ENCODE peak calls at places on chromosomes 4 and X, in seven cellular contexts. E, T, K, V, L, B and Q are unnamed samples.

GRCh38 chr4:103498161-103499070 is 221.4 kb downstream of the TACR3 start:
- DNase-seq in E (no peak), T (no peak), K (no peak), V (no peak), L (no peak), B (peak), Q (no peak)

GRCh38 chr4:182881928-182882327 is 35.3 kb downstream of the DCTD start:
- DNase-seq in E (no peak), T (no peak), K (no peak), V (no peak), L (peak), B (no peak), Q (no peak)

GRCh38 chrX:119757979-119758681 is at the start of gene SOWAHD:
- DNase-seq in E (no peak), T (no peak), K (peak), V (peak), L (peak), B (no peak), Q (no peak)

GRCh38 chr4:56680266-56680665 is 830 bp downstream of the HOPX start:
- DNase-seq in E (no peak), T (no peak), K (no peak), V (no peak), L (no peak), B (no peak), Q (no peak)

GRCh38 chr4:152482211-152482610 is 53.7 kb downstream of the FBXW7 start:
- DNase-seq in E (no peak), T (no peak), K (no peak), V (no peak), L (no peak), B (no peak), Q (no peak)

GRCh38 chrX:153970398-153971123 is 1.1 kb downstream of the HCFC1 start:
- DNase-seq in E (no peak), T (no peak), K (peak), V (peak), L (peak), B (no peak), Q (no peak)

GRCh38 chr4:173529505-173530325 is at the start of gene HAND2:
- DNase-seq in E (no peak), T (no peak), K (no peak), V (peak), L (peak), B (no peak), Q (no peak)

GRCh38 chr4:43875655-43876054 is 573.0 kb downstream of the KCTD8 start:
- DNase-seq in E (no peak), T (no peak), K (no peak), V (no peak), L (no peak), B (no peak), Q (no peak)

GRCh38 chr4:123876122-123876521 is 479.5 kb downstream of the SPRY1 start:
- DNase-seq in E (no peak), T (no peak), K (no peak), V (no peak), L (no peak), B (no peak), Q (no peak)

GRCh38 chr4:146550161-146550560 is 28.4 kb upstream of the SLC10A7 start:
- DNase-seq in E (no peak), T (no peak), K (no peak), V (no peak), L (no peak), B (no peak), Q (no peak)

GRCh38 chr4:108351806-108352205 is 183.1 kb upstream of the LEF1 start:
- DNase-seq in E (no peak), T (no peak), K (no peak), V (no peak), L (no peak), B (no peak), Q (no peak)

GRCh38 chr4:6916587-6917444 is 7.2 kb downstream of the TBC1D14 start:
- DNase-seq in E (no peak), T (peak), K (no peak), V (peak), L (no peak), B (no peak), Q (peak)

GRCh38 chr4:3663791-3664190 is 102.4 kb upstream of the ADRA2C start:
- DNase-seq in E (no peak), T (no peak), K (no peak), V (no peak), L (no peak), B (no peak), Q (no peak)

GRCh38 chrX:5632061-5632614 is 596.5 kb downstream of the NLGN4X start:
- DNase-seq in E (no peak), T (no peak), K (no peak), V (no peak), L (no peak), B (no peak), Q (no peak)

GRCh38 chrX:106608016-106608415 is 3.8 kb upstream of the RADX start:
- DNase-seq in E (no peak), T (no peak), K (no peak), V (no peak), L (no peak), B (no peak), Q (no peak)

GRCh38 chr4:82733636-82734035 is 65.0 kb downstream of the SCD5 start:
- DNase-seq in E (no peak), T (no peak), K (no peak), V (no peak), L (no peak), B (no peak), Q (no peak)

GRCh38 chrX:3442685-3443084 is 96.2 kb upstream of the MXRA5 start:
- DNase-seq in E (no peak), T (no peak), K (no peak), V (no peak), L (no peak), B (no peak), Q (no peak)

GRCh38 chr4:159705334-159705733 is 602.5 kb downstream of the RAPGEF2 start:
- DNase-seq in E (no peak), T (no peak), K (no peak), V (no peak), L (no peak), B (no peak), Q (no peak)

GRCh38 chrX:137432609-137433008 is 133.3 kb upstream of the ZIC3 start:
- DNase-seq in E (no peak), T (no peak), K (peak), V (peak), L (peak), B (no peak), Q (peak)

GRCh38 chr4:37603070-37603468 is 83.1 kb downstream of the RELL1 start:
- DNase-seq in E (peak), T (peak), K (peak), V (peak), L (peak), B (peak), Q (peak)

GRCh38 chr4:113979157-113979972 is at the start of gene ARSJ:
- DNase-seq in E (peak), T (peak), K (no peak), V (no peak), L (peak), B (no peak), Q (no peak)

GRCh38 chr4:129747756-129748155 is 651.8 kb downstream of the C4orf33 start:
- DNase-seq in E (no peak), T (no peak), K (no peak), V (no peak), L (no peak), B (no peak), Q (no peak)

GRCh38 chr4:129929052-129929451 is 833.1 kb downstream of the C4orf33 start:
- DNase-seq in E (no peak), T (no peak), K (no peak), V (no peak), L (peak), B (no peak), Q (no peak)

GRCh38 chr4:126790633-126791032 is 842.1 kb upstream of the INTU start:
- DNase-seq in E (no peak), T (no peak), K (no peak), V (no peak), L (no peak), B (no peak), Q (no peak)

GRCh38 chrX:21770631-21771321 is 12.9 kb upstream of the SMPX start:
- DNase-seq in E (no peak), T (peak), K (peak), V (no peak), L (no peak), B (no peak), Q (no peak)

GRCh38 chr4:76090241-76090691 is 15.8 kb downstream of the ART3 start:
- DNase-seq in E (no peak), T (no peak), K (peak), V (peak), L (peak), B (no peak), Q (no peak)

GRCh38 chr4:101192244-101192643 is 155.1 kb downstream of the PPP3CA start:
- DNase-seq in E (no peak), T (no peak), K (peak), V (no peak), L (no peak), B (no peak), Q (no peak)

GRCh38 chr4:36304138-36304681 is 22.8 kb downstream of the DTHD1 start:
- DNase-seq in E (no peak), T (no peak), K (no peak), V (no peak), L (no peak), B (no peak), Q (no peak)

GRCh38 chr4:36308150-36308549 is 26.7 kb downstream of the DTHD1 start:
- DNase-seq in E (no peak), T (no peak), K (no peak), V (no peak), L (no peak), B (no peak), Q (no peak)

DNA sequence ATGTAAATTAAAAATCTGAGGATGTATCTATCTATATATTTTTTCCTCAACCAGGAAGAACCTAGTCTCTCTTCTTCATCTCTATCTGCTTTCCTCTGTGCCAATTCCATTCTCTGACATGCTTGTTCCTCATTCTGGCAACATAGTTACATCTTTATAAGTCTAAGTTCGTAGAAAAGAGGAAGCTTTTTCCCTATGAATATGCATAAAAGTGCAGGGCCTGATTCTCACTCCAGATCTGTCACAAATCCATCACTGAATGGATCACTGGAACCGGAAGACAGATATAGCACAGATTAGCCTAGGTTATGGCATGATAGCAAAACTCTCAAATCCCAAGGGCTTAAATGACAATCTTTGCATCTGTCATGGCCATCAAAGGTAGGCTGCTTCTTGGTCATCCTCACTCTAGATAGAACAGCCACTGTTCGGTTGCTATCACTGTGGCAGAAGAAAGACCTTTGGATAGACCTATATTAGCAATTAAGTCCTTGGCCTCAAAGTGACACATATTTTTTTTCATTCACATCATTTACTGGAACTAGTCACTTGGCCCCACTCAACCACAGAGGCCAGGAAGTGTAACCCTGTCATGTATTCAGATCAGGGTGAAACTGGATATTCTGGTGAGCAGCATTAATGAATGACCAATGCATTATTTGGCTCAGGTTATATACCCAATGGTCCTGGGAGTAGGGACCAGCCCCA is 22.2 kb downstream of the DTHD1 start:
- DNase-seq in E (no peak), T (no peak), K (no peak), V (no peak), L (no peak), B (no peak), Q (no peak)
- TF ChIP-seq SIN3A in E (no peak), T (no peak), K (no peak), V (no peak), L (no peak), B (no peak), Q (no peak)

GRCh38 chrX:148500428-148501120 is at the start of gene AFF2:
- DNase-seq in E (no peak), T (no peak), K (no peak), V (no peak), L (peak), B (no peak), Q (no peak)
- TF ChIP-seq SIN3A in E (no peak), T (no peak), K (no peak), V (no peak), L (no peak), B (no peak), Q (no peak)

DNA sequence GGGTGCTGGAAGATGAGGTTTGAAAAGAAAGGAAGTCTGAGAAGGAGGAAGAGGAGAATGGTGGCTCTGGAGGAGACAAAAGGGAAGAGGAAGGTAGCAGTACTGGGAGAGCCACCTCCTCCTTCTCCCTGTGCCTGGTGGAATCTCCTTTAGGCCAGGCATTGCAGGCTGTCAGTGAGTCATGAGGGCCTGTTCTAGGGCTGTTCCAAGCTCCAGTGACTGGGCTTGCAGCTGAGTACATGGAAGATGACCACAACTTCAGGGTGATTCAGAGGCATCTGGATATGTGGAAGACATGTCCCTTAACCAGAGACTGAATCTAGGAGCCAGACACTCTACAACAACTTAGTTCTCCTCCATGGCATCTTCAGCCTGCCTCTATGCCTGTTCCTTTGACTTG is 107.8 kb downstream of the EFNB1 start:
- DNase-seq in E (no peak), T (no peak), K (no peak), V (no peak), L (no peak), B (no peak), Q (no peak)
- TF ChIP-seq SIN3A in E (no peak), T (no peak), K (no peak), V (no peak), L (no peak), B (no peak), Q (no peak)

GRCh38 chrX:118116308-118117068 is at the start of gene KLHL13:
- DNase-seq in E (no peak), T (no peak), K (no peak), V (peak), L (peak), B (no peak), Q (no peak)
- TF ChIP-seq SIN3A in E (peak), T (no peak), K (no peak), V (no peak), L (no peak), B (no peak), Q (no peak)

GRCh38 chrX:107701493-107702121 is 73.3 kb downstream of the PRPS1 start:
- DNase-seq in E (no peak), T (no peak), K (no peak), V (no peak), L (no peak), B (no peak), Q (no peak)
- TF ChIP-seq SIN3A in E (no peak), T (no peak), K (no peak), V (no peak), L (no peak), B (no peak), Q (no peak)

GRCh38 chr4:15917297-15917696 is 21.2 kb downstream of the FGFBP1 start:
- DNase-seq in E (no peak), T (no peak), K (no peak), V (no peak), L (no peak), B (no peak), Q (no peak)

GRCh38 chr4:15925830-15926229 is 12.7 kb downstream of the FGFBP1 start:
- DNase-seq in E (no peak), T (no peak), K (no peak), V (no peak), L (no peak), B (no peak), Q (no peak)

GRCh38 chr4:15918484-15919129 is 19.9 kb downstream of the FGFBP1 start:
- DNase-seq in E (no peak), T (no peak), K (no peak), V (no peak), L (peak), B (no peak), Q (no peak)

GRCh38 chr4:15921592-15921932 is 17.0 kb downstream of the FGFBP1 start:
- DNase-seq in E (no peak), T (no peak), K (no peak), V (no peak), L (no peak), B (no peak), Q (no peak)

GRCh38 chr4:15920723-15921591 is 17.6 kb downstream of the FGFBP1 start:
- DNase-seq in E (no peak), T (peak), K (no peak), V (no peak), L (no peak), B (no peak), Q (peak)
- TF ChIP-seq SIN3A in E (no peak), T (no peak), K (no peak), V (no peak), L (no peak), B (no peak), Q (no peak)

DNA sequence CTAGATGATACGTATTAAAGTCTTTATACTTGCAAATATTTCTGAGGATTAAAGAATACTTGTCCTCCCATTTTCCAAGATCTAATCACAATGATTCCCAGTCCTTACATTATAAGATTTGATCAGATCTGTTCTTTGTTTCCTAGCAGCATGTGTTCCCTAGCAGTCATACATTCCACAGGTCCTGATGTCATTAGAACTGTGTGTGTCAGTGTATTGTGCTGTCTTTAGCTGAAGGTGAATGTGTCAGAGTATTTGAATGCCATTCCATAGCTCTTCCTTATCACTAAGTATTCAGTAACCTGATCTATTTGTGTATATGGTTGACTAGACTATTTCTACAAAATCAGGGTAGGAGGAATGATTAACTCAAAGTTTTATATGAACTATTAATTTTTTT is 4.2 kb downstream of the ADGRL3 start:
- DNase-seq in E (no peak), T (no peak), K (peak), V (no peak), L (no peak), B (no peak), Q (no peak)
- TF ChIP-seq SIN3A in E (no peak), T (no peak), K (no peak), V (no peak), L (no peak), B (no peak), Q (no peak)